ENCODE peak calls at places on chromosomes 3 and 15, in four cellular contexts. One of them, this sample, is unnamed.

GRCh38 chr3:414063-414462 is 217.5 kb downstream of the CHL1 start:
- DNase-seq in A549: peak; percentile 14
- DNase-seq in HepG2: no peak
- DNase-seq in GM12878: no peak
- DNase-seq in this sample: peak; percentile 6

GRCh38 chr3:86149054-86149453 is 841.9 kb downstream of the VGLL3 start:
- DNase-seq in A549: no peak
- DNase-seq in GM12878: no peak
- DNase-seq in HepG2: no peak
- DNase-seq in this sample: no peak

GRCh38 chr3:142977399-142977728 is 13.9 kb upstream of the PAQR9 start:
- DNase-seq in GM12878: no peak
- DNase-seq in HepG2: no peak
- DNase-seq in A549: peak; percentile 75
- DNase-seq in this sample: no peak

GRCh38 chr3:49534581-49535495 is 19.4 kb upstream of the BSN start:
- DNase-seq in A549: peak; percentile 24
- DNase-seq in HepG2: peak; percentile 16
- DNase-seq in GM12878: no peak
- DNase-seq in this sample: no peak

GRCh38 chr3:197674741-197675567 is 61.8 kb downstream of the RUBCN start:
- DNase-seq in HepG2: no peak
- DNase-seq in GM12878: no peak
- DNase-seq in A549: no peak
- DNase-seq in this sample: no peak

GRCh38 chr15:60074181-60074885 is 70.2 kb downstream of the FOXB1 start:
- DNase-seq in HepG2: no peak
- DNase-seq in GM12878: no peak
- DNase-seq in A549: no peak
- DNase-seq in this sample: no peak

GRCh38 chr15:22869856-22870255 is 31.4 kb downstream of the NIPA2 start:
- DNase-seq in GM12878: no peak
- DNase-seq in HepG2: no peak
- DNase-seq in A549: no peak
- DNase-seq in this sample: no peak

GRCh38 chr3:169764164-169764452 is 752 bp downstream of the TERC start:
- DNase-seq in GM12878: peak; percentile 41
- DNase-seq in A549: no peak
- DNase-seq in HepG2: no peak
- DNase-seq in this sample: no peak

GRCh38 chr3:62015111-62015510 is 358.2 kb downstream of the FEZF2 start:
- DNase-seq in GM12878: no peak
- DNase-seq in A549: no peak
- DNase-seq in HepG2: no peak
- DNase-seq in this sample: no peak

GRCh38 chr15:99165956-99166689 is 61.2 kb downstream of the SYNM start:
- DNase-seq in GM12878: no peak
- DNase-seq in A549: no peak
- DNase-seq in HepG2: no peak
- DNase-seq in this sample: no peak

GRCh38 chr15:88656760-88657221 is 18.0 kb downstream of the ISG20 start:
- DNase-seq in HepG2: no peak
- DNase-seq in GM12878: peak; percentile 56
- DNase-seq in A549: no peak
- DNase-seq in this sample: no peak

GRCh38 chr15:88657326-88658069 is 18.7 kb downstream of the ISG20 start:
- DNase-seq in GM12878: no peak
- DNase-seq in A549: peak; percentile 62
- DNase-seq in HepG2: no peak
- DNase-seq in this sample: peak; percentile 62

GRCh38 chr15:88655780-88656488 is 17.1 kb downstream of the ISG20 start:
- DNase-seq in HepG2: no peak
- DNase-seq in A549: no peak
- DNase-seq in GM12878: no peak
- DNase-seq in this sample: no peak

GRCh38 chr15:88658972-88659931 is 20.4 kb downstream of the ISG20 start:
- DNase-seq in A549: no peak
- DNase-seq in HepG2: no peak
- DNase-seq in GM12878: no peak
- DNase-seq in this sample: no peak

DNA sequence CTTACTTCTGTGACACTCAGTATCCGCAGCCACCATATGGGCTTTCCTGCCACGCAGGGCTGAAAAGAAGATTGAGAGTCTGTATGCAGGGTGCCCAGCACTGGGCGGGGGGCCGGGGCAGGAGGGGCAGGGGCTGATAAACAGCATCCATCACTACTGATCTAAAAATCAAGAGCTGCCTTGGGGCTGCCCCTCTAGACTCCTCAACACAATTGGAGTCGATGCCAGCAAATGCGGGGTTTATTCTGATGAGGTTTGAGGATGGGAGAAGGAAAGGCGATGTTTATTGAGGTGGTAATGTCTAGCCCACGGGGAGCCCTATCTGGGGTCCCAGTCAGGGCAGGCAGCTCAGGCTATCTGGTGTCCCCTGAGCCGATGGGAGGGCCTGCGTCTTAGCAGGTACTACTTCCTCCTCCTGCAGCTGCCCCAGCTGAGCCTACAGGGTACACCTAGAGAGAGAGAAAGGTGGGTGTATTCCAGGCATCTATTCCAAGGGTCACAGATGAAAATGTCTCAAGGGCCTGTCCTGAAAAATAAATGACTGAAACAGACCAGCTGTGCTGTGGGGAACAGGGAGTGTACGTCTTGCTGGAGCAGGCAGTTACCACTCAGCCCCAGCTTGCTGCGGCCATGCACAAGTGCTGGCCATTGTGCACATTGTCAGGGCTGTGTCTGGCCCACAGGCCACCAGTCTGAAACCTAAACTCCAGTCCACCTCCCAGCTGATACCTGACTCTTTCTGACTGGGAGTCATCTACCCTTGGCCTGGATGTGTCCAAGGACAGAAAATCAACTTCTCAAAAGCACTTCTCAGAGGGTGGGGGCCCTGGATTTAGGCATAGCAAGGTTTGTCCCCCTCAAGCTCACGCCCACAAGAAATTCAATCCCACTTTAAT is 19.5 kb downstream of the ISG20 start:
- DNase-seq in GM12878: no peak
- DNase-seq in HepG2: no peak
- DNase-seq in A549: no peak
- DNase-seq in this sample: no peak
- TF ChIP-seq CTCF in GM12878: no peak
- TF ChIP-seq CTCF in HepG2: no peak
- TF ChIP-seq CTCF in A549: no peak
- TF ChIP-seq CTCF in this sample: no peak

GRCh38 chr3:124486324-124486723 is 243.9 kb upstream of the UMPS start:
- DNase-seq in GM12878: no peak
- DNase-seq in HepG2: no peak
- DNase-seq in A549: peak; percentile 23
- DNase-seq in this sample: no peak
- TF ChIP-seq JUNB in GM12878: no peak
- TF ChIP-seq JUNB in HepG2: no peak
- TF ChIP-seq JUNB in A549: no peak
- TF ChIP-seq JUNB in this sample: no peak

GRCh38 chr3:157111578-157111977 is 48.4 kb downstream of the CCNL1 start:
- DNase-seq in A549: no peak
- DNase-seq in GM12878: no peak
- DNase-seq in HepG2: no peak
- DNase-seq in this sample: no peak
- TF ChIP-seq RAD21 in A549: no peak
- TF ChIP-seq RAD21 in GM12878: no peak
- TF ChIP-seq RAD21 in HepG2: no peak
- TF ChIP-seq RAD21 in this sample: no peak

DNA sequence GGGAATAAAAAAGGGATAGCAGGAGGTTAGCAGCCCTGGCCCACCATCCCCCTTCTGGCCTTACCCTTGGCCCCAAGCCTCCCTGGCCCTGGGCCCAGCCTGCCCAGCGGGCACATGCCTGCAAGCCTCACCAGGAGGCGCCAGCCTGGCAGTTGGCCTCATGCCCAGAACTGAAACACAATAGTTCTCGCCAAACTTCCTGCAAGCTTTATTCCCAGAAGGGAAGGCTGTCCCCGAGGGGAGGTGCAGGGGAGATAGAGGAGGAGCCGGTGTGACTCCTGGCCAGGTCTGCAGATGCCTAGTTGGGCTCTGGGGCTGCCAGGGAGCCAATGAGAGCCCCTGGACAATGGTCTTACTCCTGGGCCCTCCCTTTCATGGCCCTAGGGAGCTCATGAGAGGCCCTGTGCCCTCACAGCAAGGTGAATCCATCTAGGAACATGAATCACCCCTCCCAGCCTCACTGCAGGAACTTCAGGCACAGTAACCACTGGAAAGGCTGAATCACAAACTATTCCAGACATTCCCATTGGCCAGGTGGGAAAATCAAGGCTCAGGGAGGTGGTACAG is 4.0 kb downstream of the CCDC33 start:
- DNase-seq in GM12878: no peak
- DNase-seq in HepG2: peak; percentile 40
- DNase-seq in A549: peak; percentile 93
- DNase-seq in this sample: no peak
- TF ChIP-seq CTCF in GM12878: no peak
- TF ChIP-seq CTCF in HepG2: no peak
- TF ChIP-seq CTCF in A549: peak; percentile 38
- TF ChIP-seq CTCF in this sample: no peak

GRCh38 chr15:92438471-92438870 is 44.8 kb downstream of the ST8SIA2 start:
- DNase-seq in GM12878: no peak
- DNase-seq in A549: no peak
- DNase-seq in HepG2: no peak
- DNase-seq in this sample: no peak
- TF ChIP-seq JUNB in GM12878: no peak
- TF ChIP-seq JUNB in A549: no peak
- TF ChIP-seq JUNB in HepG2: no peak
- TF ChIP-seq JUNB in this sample: no peak

DNA sequence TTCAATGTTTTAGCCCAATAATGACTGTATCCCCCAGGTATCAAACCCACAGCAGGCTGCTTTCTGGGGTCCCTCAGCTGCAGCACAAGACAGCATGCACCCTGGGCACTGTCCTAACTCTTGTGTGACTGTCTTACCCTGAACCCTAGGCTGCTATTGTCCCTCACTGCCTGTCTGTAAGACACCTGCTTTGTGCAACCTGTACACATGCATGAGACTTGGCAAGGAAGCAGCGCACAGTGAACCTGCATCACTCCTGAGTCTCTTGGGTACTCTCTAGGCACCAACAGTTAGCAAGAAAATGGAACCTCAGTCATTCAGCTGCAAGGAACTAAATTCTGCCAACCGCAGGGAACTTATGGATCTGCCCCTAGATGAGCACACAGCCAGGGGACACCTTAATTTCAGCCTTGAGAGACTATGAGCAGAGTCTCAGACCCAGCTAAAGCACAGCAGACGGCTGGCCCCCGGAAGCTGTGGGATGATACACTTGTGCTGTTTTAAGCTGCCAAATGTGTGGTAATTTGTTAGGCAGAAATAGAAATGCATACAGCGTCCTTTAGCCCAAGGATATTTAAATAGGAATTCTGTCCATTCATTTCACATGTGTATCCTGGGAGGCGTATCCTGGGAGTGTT is 223.7 kb downstream of the KLF13 start:
- DNase-seq in HepG2: no peak
- DNase-seq in GM12878: no peak
- DNase-seq in A549: no peak
- DNase-seq in this sample: no peak
- TF ChIP-seq RAD21 in HepG2: no peak
- TF ChIP-seq RAD21 in GM12878: no peak
- TF ChIP-seq RAD21 in A549: no peak
- TF ChIP-seq RAD21 in this sample: no peak

GRCh38 chr3:36840453-36840921 is 76.1 kb upstream of the DCLK3 start:
- DNase-seq in GM12878: no peak
- DNase-seq in HepG2: no peak
- DNase-seq in A549: no peak
- DNase-seq in this sample: no peak

GRCh38 chr3:36833160-36833814 is 68.9 kb upstream of the DCLK3 start:
- DNase-seq in HepG2: no peak
- DNase-seq in GM12878: no peak
- DNase-seq in A549: no peak
- DNase-seq in this sample: no peak

GRCh38 chr3:36832406-36832805 is 68.1 kb upstream of the DCLK3 start:
- DNase-seq in GM12878: no peak
- DNase-seq in A549: no peak
- DNase-seq in HepG2: no peak
- DNase-seq in this sample: no peak

GRCh38 chr3:36842275-36842674 is 77.9 kb upstream of the DCLK3 start:
- DNase-seq in A549: no peak
- DNase-seq in HepG2: no peak
- DNase-seq in GM12878: no peak
- DNase-seq in this sample: no peak

GRCh38 chr3:36837089-36837488 is 72.7 kb upstream of the DCLK3 start:
- DNase-seq in HepG2: no peak
- DNase-seq in GM12878: no peak
- DNase-seq in A549: no peak
- DNase-seq in this sample: no peak
- TF ChIP-seq CTCF in HepG2: no peak
- TF ChIP-seq CTCF in GM12878: peak; percentile 9
- TF ChIP-seq CTCF in A549: no peak
- TF ChIP-seq CTCF in this sample: peak; percentile 39

DNA sequence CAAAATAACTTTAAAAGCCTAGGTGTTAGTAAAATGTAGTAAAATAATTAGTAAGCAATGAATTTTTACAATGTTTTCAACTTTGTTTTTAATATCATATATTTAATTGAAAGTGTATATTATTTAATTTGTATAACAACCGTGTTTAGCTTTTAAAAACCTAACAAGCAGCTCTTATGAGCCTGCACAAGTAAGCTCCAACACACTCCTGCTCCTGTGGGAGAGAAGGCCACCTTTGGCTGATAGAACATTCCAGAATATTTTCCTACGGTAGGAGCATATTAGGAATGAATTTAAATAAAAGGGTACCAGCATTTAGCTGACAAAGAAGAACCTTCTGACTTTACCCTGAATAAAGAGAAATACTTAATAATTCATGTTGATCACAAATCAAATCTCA is 40.3 kb upstream of the TM4SF1 start:
- DNase-seq in HepG2: no peak
- DNase-seq in GM12878: no peak
- DNase-seq in A549: no peak
- DNase-seq in this sample: no peak
- TF ChIP-seq JUNB in HepG2: no peak
- TF ChIP-seq JUNB in GM12878: no peak
- TF ChIP-seq JUNB in A549: no peak
- TF ChIP-seq JUNB in this sample: no peak

GRCh38 chr3:53486961-53487654 is 7.3 kb upstream of the CACNA1D start:
- DNase-seq in HepG2: no peak
- DNase-seq in A549: no peak
- DNase-seq in GM12878: no peak
- DNase-seq in this sample: no peak
- TF ChIP-seq RAD21 in HepG2: no peak
- TF ChIP-seq RAD21 in A549: peak; percentile 14
- TF ChIP-seq RAD21 in GM12878: no peak
- TF ChIP-seq RAD21 in this sample: no peak

GRCh38 chr3:179425075-179425474 is 26.2 kb downstream of the GNB4 start:
- DNase-seq in HepG2: no peak
- DNase-seq in A549: no peak
- DNase-seq in GM12878: no peak
- DNase-seq in this sample: no peak

GRCh38 chr3:179416681-179417080 is 34.6 kb downstream of the GNB4 start:
- DNase-seq in HepG2: no peak
- DNase-seq in A549: no peak
- DNase-seq in GM12878: no peak
- DNase-seq in this sample: no peak

GRCh38 chr3:179418610-179419009 is 32.7 kb downstream of the GNB4 start:
- DNase-seq in HepG2: no peak
- DNase-seq in GM12878: no peak
- DNase-seq in A549: no peak
- DNase-seq in this sample: no peak

GRCh38 chr3:179421500-179421899 is 29.8 kb downstream of the GNB4 start:
- DNase-seq in HepG2: no peak
- DNase-seq in GM12878: no peak
- DNase-seq in A549: peak; percentile 11
- DNase-seq in this sample: no peak
- TF ChIP-seq CTCF in HepG2: peak; percentile 54
- TF ChIP-seq CTCF in GM12878: peak; percentile 26
- TF ChIP-seq CTCF in A549: peak; percentile 25
- TF ChIP-seq CTCF in this sample: peak; percentile 30

This sample was measured in K562.